ENCODE peak calls at places on chromosome 7, in eight cellular contexts. V is BJ, Y is choroid plexus epithelial cell, O is brain microvascular endothelial cell, A is NCI-H1092 treated with DMSO at 0.1 percent for 48 hours, D is T-helper 9 cell, B is HTR-8/SVneo, H is GM23248. S is an unnamed sample.

GRCh38 chr7:77867208-77867915 is 68.8 kb downstream of the PHTF2 start:
- DNase-seq in V (no peak), Y (peak), O (peak), A (no peak), D (no peak), B (no peak), H (no peak), S (no peak)

GRCh38 chr7:36406156-36406555 is 16.5 kb downstream of the ANLN start:
- DNase-seq in V (no peak), Y (no peak), O (no peak), A (no peak), D (no peak), B (no peak), H (no peak), S (no peak)

GRCh38 chr7:106534271-106534846 is 126.6 kb downstream of the CCDC71L start:
- DNase-seq in V (no peak), Y (no peak), O (no peak), A (no peak), D (no peak), B (no peak), H (no peak), S (no peak)

GRCh38 chr7:142992427-142992826 is 30.3 kb upstream of the KEL start:
- DNase-seq in V (no peak), Y (peak), O (no peak), A (no peak), D (no peak), B (no peak), H (no peak), S (no peak)

GRCh38 chr7:13151982-13152381 is 464.5 kb downstream of the ARL4A start:
- DNase-seq in V (no peak), Y (no peak), O (no peak), A (no peak), D (no peak), B (no peak), H (no peak), S (no peak)

GRCh38 chr7:157432541-157432956 is 95.7 kb downstream of the DNAJB6 start:
- DNase-seq in V (peak), Y (peak), O (peak), A (peak), D (no peak), B (no peak), H (peak), S (peak)

GRCh38 chr7:91164948-91165845 is 99.0 kb upstream of the FZD1 start:
- DNase-seq in V (peak), Y (peak), O (peak), A (no peak), D (no peak), B (no peak), H (peak), S (no peak)

GRCh38 chr7:152699101-152699500 is 23.2 kb upstream of the XRCC2 start:
- DNase-seq in V (no peak), Y (no peak), O (no peak), A (no peak), D (no peak), B (no peak), H (no peak), S (no peak)

GRCh38 chr7:104931181-104931781 is 82.7 kb upstream of the KMT2E start:
- DNase-seq in V (no peak), Y (no peak), O (no peak), A (peak), D (no peak), B (no peak), H (no peak), S (no peak)

GRCh38 chr7:142803901-142804300 is 33.1 kb downstream of the PRSS2 start:
- DNase-seq in V (no peak), Y (no peak), O (no peak), A (no peak), D (no peak), B (no peak), H (no peak), S (no peak)

GRCh38 chr7:137032436-137032835 is 164.0 kb downstream of the CHRM2 start:
- DNase-seq in V (no peak), Y (no peak), O (no peak), A (no peak), D (no peak), B (no peak), H (peak), S (no peak)

GRCh38 chr7:143492799-143493568 is 15.3 kb downstream of the TAS2R41 start:
- DNase-seq in V (no peak), Y (peak), O (no peak), A (no peak), D (no peak), B (no peak), H (peak), S (no peak)

GRCh38 chr7:54705436-54705835 is 53.6 kb downstream of the SEC61G start:
- DNase-seq in V (no peak), Y (peak), O (peak), A (no peak), D (no peak), B (no peak), H (peak), S (no peak)

GRCh38 chr7:88522771-88523316 is 216.2 kb upstream of the STEAP4 start:
- DNase-seq in V (no peak), Y (no peak), O (no peak), A (no peak), D (no peak), B (no peak), H (no peak), S (no peak)

GRCh38 chr7:140619101-140619615 is 21.5 kb downstream of the DENND2A start:
- DNase-seq in V (no peak), Y (no peak), O (no peak), A (no peak), D (no peak), B (no peak), H (no peak), S (no peak)

GRCh38 chr7:50660040-50660829 is 95.0 kb upstream of the DDC start:
- DNase-seq in V (no peak), Y (no peak), O (no peak), A (no peak), D (peak), B (no peak), H (no peak), S (no peak)

GRCh38 chr7:99090811-99091582 is 52.9 kb downstream of the SMURF1 start:
- DNase-seq in V (peak), Y (peak), O (no peak), A (no peak), D (no peak), B (no peak), H (peak), S (no peak)

GRCh38 chr7:98638853-98639252 is 21.8 kb downstream of the NPTX2 start:
- DNase-seq in V (no peak), Y (no peak), O (no peak), A (no peak), D (no peak), B (no peak), H (no peak), S (no peak)

GRCh38 chr7:39923086-39923485 is 27.0 kb upstream of the CDK13 start:
- DNase-seq in V (no peak), Y (no peak), O (no peak), A (no peak), D (no peak), B (no peak), H (no peak), S (no peak)

GRCh38 chr7:54946764-54947163 is 72.1 kb upstream of the EGFR start:
- DNase-seq in V (no peak), Y (no peak), O (no peak), A (no peak), D (no peak), B (no peak), H (no peak), S (no peak)

GRCh38 chr7:6168469-6168868 is 104.0 kb downstream of the CYTH3 start:
- DNase-seq in V (no peak), Y (no peak), O (no peak), A (no peak), D (no peak), B (no peak), H (no peak), S (peak)

GRCh38 chr7:102433319-102434038 is at the start of gene ORAI2:
- DNase-seq in V (no peak), Y (peak), O (peak), A (peak), D (peak), B (peak), H (peak), S (peak)

GRCh38 chr7:156985101-156985967 is 25.1 kb downstream of the MNX1 start:
- DNase-seq in V (no peak), Y (no peak), O (no peak), A (no peak), D (no peak), B (no peak), H (no peak), S (no peak)

GRCh38 chr7:66502230-66503035 is 126.2 kb upstream of the KCTD7 start:
- DNase-seq in V (no peak), Y (no peak), O (no peak), A (no peak), D (no peak), B (no peak), H (no peak), S (no peak)

GRCh38 chr7:102287465-102288146 is 938 bp downstream of the SH2B2 start:
- DNase-seq in V (no peak), Y (peak), O (no peak), A (peak), D (no peak), B (peak), H (peak), S (peak)

GRCh38 chr7:1124164-1124563 is 35.8 kb downstream of the ZFAND2A start:
- DNase-seq in V (no peak), Y (no peak), O (no peak), A (no peak), D (no peak), B (no peak), H (peak), S (no peak)

GRCh38 chr7:40757097-40757496 is 622.3 kb downstream of the SUGCT start:
- DNase-seq in V (no peak), Y (no peak), O (no peak), A (no peak), D (no peak), B (no peak), H (no peak), S (no peak)

GRCh38 chr7:132601783-132602182 is 25.5 kb upstream of the PLXNA4 start:
- DNase-seq in V (no peak), Y (no peak), O (no peak), A (no peak), D (no peak), B (no peak), H (no peak), S (no peak)

GRCh38 chr7:157851501-157852067 is 514.8 kb downstream of the DNAJB6 start:
- DNase-seq in V (no peak), Y (peak), O (no peak), A (no peak), D (peak), B (no peak), H (no peak), S (peak)

GRCh38 chr7:115356139-115356746 is 434.3 kb downstream of the MDFIC start:
- DNase-seq in V (no peak), Y (peak), O (no peak), A (peak), D (no peak), B (no peak), H (peak), S (no peak)

GRCh38 chr7:51141451-51141971 is 175.1 kb downstream of the COBL start:
- DNase-seq in V (no peak), Y (peak), O (peak), A (peak), D (no peak), B (no peak), H (peak), S (peak)

GRCh38 chr7:42222119-42222518 is 14.9 kb downstream of the GLI3 start:
- DNase-seq in V (no peak), Y (no peak), O (no peak), A (no peak), D (no peak), B (no peak), H (no peak), S (no peak)

GRCh38 chr7:156544919-156545715 is 95.5 kb upstream of the RNF32 start:
- DNase-seq in V (no peak), Y (no peak), O (no peak), A (no peak), D (no peak), B (no peak), H (no peak), S (peak)

GRCh38 chr7:27910341-27910740 is 170.4 kb downstream of the TAX1BP1 start:
- DNase-seq in V (no peak), Y (no peak), O (no peak), A (no peak), D (no peak), B (no peak), H (peak), S (peak)

S was measured in T47D.